ENCODE peak calls at places on chromosome X, in four cellular contexts. One of them, this sample, is unnamed.

GRCh38 chrX:117093319-117093718 is 630.5 kb upstream of the CT83 start:
- DNase-seq in sigmoid colon: no peak
- DNase-seq in uterus: no peak
- DNase-seq in breast epithelium: no peak
- DNase-seq in this sample: no peak

GRCh38 chrX:14497184-14497666 is 32.1 kb upstream of the GLRA2 start:
- DNase-seq in uterus: no peak
- DNase-seq in sigmoid colon: no peak
- DNase-seq in breast epithelium: no peak
- DNase-seq in this sample: no peak

GRCh38 chrX:24979081-24979480 is 36.7 kb downstream of the ARX start:
- DNase-seq in uterus: no peak
- DNase-seq in breast epithelium: no peak
- DNase-seq in sigmoid colon: no peak
- DNase-seq in this sample: no peak

GRCh38 chrX:26254436-26254835 is 38.5 kb downstream of the MAGEB5 start:
- DNase-seq in breast epithelium: no peak
- DNase-seq in uterus: no peak
- DNase-seq in sigmoid colon: no peak
- DNase-seq in this sample: no peak

GRCh38 chrX:38870386-38870895 is 69.2 kb downstream of the MID1IP1 start:
- DNase-seq in sigmoid colon: no peak
- DNase-seq in uterus: no peak
- DNase-seq in breast epithelium: no peak
- DNase-seq in this sample: no peak

GRCh38 chrX:1784773-1785172 is 169.9 kb downstream of the ASMT start:
- DNase-seq in breast epithelium: no peak
- DNase-seq in uterus: no peak
- DNase-seq in sigmoid colon: no peak
- DNase-seq in this sample: no peak

GRCh38 chrX:132044953-132045352 is 21.9 kb downstream of the STK26 start:
- DNase-seq in breast epithelium: no peak
- DNase-seq in uterus: no peak
- DNase-seq in sigmoid colon: no peak
- DNase-seq in this sample: no peak

GRCh38 chrX:39848900-39849299 is 248.9 kb downstream of the BCOR start:
- DNase-seq in uterus: no peak
- DNase-seq in sigmoid colon: no peak
- DNase-seq in breast epithelium: no peak
- DNase-seq in this sample: no peak

GRCh38 chrX:16754019-16754418 is 32.2 kb upstream of the TXLNG start:
- DNase-seq in uterus: no peak
- DNase-seq in breast epithelium: no peak
- DNase-seq in sigmoid colon: no peak
- DNase-seq in this sample: no peak

GRCh38 chrX:76453737-76454406 is 26.4 kb downstream of the MAGEE1 start:
- DNase-seq in uterus: no peak
- DNase-seq in breast epithelium: no peak
- DNase-seq in sigmoid colon: no peak
- DNase-seq in this sample: no peak

GRCh38 chrX:104343408-104344129 is 88.8 kb upstream of the ESX1 start:
- DNase-seq in sigmoid colon: no peak
- DNase-seq in uterus: peak
- DNase-seq in breast epithelium: no peak
- DNase-seq in this sample: peak

GRCh38 chrX:39957816-39958561 is 139.8 kb downstream of the BCOR start:
- DNase-seq in sigmoid colon: no peak
- DNase-seq in uterus: no peak
- DNase-seq in breast epithelium: no peak
- DNase-seq in this sample: no peak

GRCh38 chrX:24149346-24150050 is at the start of gene ZFX:
- DNase-seq in sigmoid colon: peak
- DNase-seq in uterus: peak
- DNase-seq in breast epithelium: peak
- DNase-seq in this sample: no peak

GRCh38 chrX:11665144-11666040 is at the start of gene ARHGAP6:
- DNase-seq in breast epithelium: no peak
- DNase-seq in sigmoid colon: peak
- DNase-seq in uterus: peak
- DNase-seq in this sample: no peak

GRCh38 chrX:41603591-41603990 is 85.2 kb upstream of the GPR34 start:
- DNase-seq in sigmoid colon: no peak
- DNase-seq in breast epithelium: no peak
- DNase-seq in uterus: no peak
- DNase-seq in this sample: no peak

GRCh38 chrX:2463973-2464676 is 36.7 kb downstream of the DHRSX start:
- DNase-seq in breast epithelium: no peak
- DNase-seq in sigmoid colon: no peak
- DNase-seq in uterus: no peak
- DNase-seq in this sample: no peak

GRCh38 chrX:136076942-136077341 is 70.4 kb upstream of the FHL1 start:
- DNase-seq in sigmoid colon: no peak
- DNase-seq in uterus: no peak
- DNase-seq in breast epithelium: no peak
- DNase-seq in this sample: no peak

GRCh38 chrX:97539970-97540519 is 656.3 kb downstream of the RPA4 start:
- DNase-seq in sigmoid colon: no peak
- DNase-seq in uterus: no peak
- DNase-seq in breast epithelium: no peak
- DNase-seq in this sample: no peak

GRCh38 chrX:134743121-134743520 is 84.8 kb upstream of the PLAC1 start:
- DNase-seq in sigmoid colon: no peak
- DNase-seq in breast epithelium: no peak
- DNase-seq in uterus: no peak
- DNase-seq in this sample: no peak

GRCh38 chrX:143873343-143873742 is 10.5 kb upstream of the UBE2NL start:
- DNase-seq in sigmoid colon: no peak
- DNase-seq in uterus: no peak
- DNase-seq in breast epithelium: no peak
- DNase-seq in this sample: peak

GRCh38 chrX:123873956-123874355 is 14.1 kb downstream of the XIAP start:
- DNase-seq in sigmoid colon: no peak
- DNase-seq in breast epithelium: no peak
- DNase-seq in uterus: no peak
- DNase-seq in this sample: no peak

GRCh38 chrX:151680805-151681204 is 14.5 kb upstream of the PRRG3 start:
- DNase-seq in sigmoid colon: no peak
- DNase-seq in uterus: no peak
- DNase-seq in breast epithelium: peak
- DNase-seq in this sample: peak

GRCh38 chrX:114065612-114066178 is 518.2 kb upstream of the HTR2C start:
- DNase-seq in uterus: no peak
- DNase-seq in sigmoid colon: no peak
- DNase-seq in breast epithelium: no peak
- DNase-seq in this sample: no peak

GRCh38 chrX:133926809-133927208 is 58.6 kb downstream of the GPC3 start:
- DNase-seq in sigmoid colon: no peak
- DNase-seq in breast epithelium: no peak
- DNase-seq in uterus: no peak
- DNase-seq in this sample: no peak

GRCh38 chrX:109475174-109475891 is 6.6 kb downstream of the GUCY2F start:
- DNase-seq in breast epithelium: peak
- DNase-seq in uterus: peak
- DNase-seq in sigmoid colon: no peak
- DNase-seq in this sample: peak

GRCh38 chrX:6021316-6022091 is 207.2 kb downstream of the NLGN4X start:
- DNase-seq in breast epithelium: no peak
- DNase-seq in uterus: no peak
- DNase-seq in sigmoid colon: no peak
- DNase-seq in this sample: no peak

GRCh38 chrX:47247999-47248320 is 15.2 kb downstream of the USP11 start:
- DNase-seq in sigmoid colon: peak
- DNase-seq in breast epithelium: no peak
- DNase-seq in uterus: no peak
- DNase-seq in this sample: no peak

GRCh38 chrX:39983715-39984114 is 114.0 kb downstream of the BCOR start:
- DNase-seq in uterus: no peak
- DNase-seq in breast epithelium: no peak
- DNase-seq in sigmoid colon: no peak
- DNase-seq in this sample: no peak

GRCh38 chrX:17409566-17410290 is 34.7 kb downstream of the NHS start:
- DNase-seq in uterus: no peak
- DNase-seq in sigmoid colon: no peak
- DNase-seq in breast epithelium: no peak
- DNase-seq in this sample: no peak

GRCh38 chrX:1466232-1466661 is 13.5 kb upstream of the ASMTL start:
- DNase-seq in uterus: no peak
- DNase-seq in sigmoid colon: peak
- DNase-seq in breast epithelium: no peak
- DNase-seq in this sample: no peak

GRCh38 chrX:9746148-9746880 is 19.3 kb downstream of the GPR143 start:
- DNase-seq in sigmoid colon: no peak
- DNase-seq in breast epithelium: no peak
- DNase-seq in uterus: no peak
- DNase-seq in this sample: no peak

GRCh38 chrX:108582151-108582550 is 142.5 kb downstream of the COL4A5 start:
- DNase-seq in breast epithelium: no peak
- DNase-seq in uterus: no peak
- DNase-seq in sigmoid colon: no peak
- DNase-seq in this sample: no peak

GRCh38 chrX:151488677-151489076 is 74.8 kb upstream of the PASD1 start:
- DNase-seq in breast epithelium: no peak
- DNase-seq in uterus: no peak
- DNase-seq in sigmoid colon: no peak
- DNase-seq in this sample: peak

GRCh38 chrX:154368630-154369452 is 5.6 kb downstream of the FLNA start:
- DNase-seq in sigmoid colon: peak
- DNase-seq in uterus: peak
- DNase-seq in breast epithelium: no peak
- DNase-seq in this sample: peak
- TF ChIP-seq POLR2A in sigmoid colon: no peak
- TF ChIP-seq POLR2A in uterus: peak
- TF ChIP-seq POLR2A in breast epithelium: no peak
- TF ChIP-seq POLR2A in this sample: peak

GRCh38 chrX:119853449-119853848 is 686 bp upstream of the UPF3B start:
- DNase-seq in breast epithelium: no peak
- DNase-seq in sigmoid colon: no peak
- DNase-seq in uterus: no peak
- DNase-seq in this sample: no peak

GRCh38 chrX:119852410-119853353 is at the start of gene UPF3B:
- DNase-seq in uterus: peak
- DNase-seq in breast epithelium: peak
- DNase-seq in sigmoid colon: peak
- DNase-seq in this sample: peak
- TF ChIP-seq POLR2A in uterus: peak
- TF ChIP-seq POLR2A in breast epithelium: peak
- TF ChIP-seq POLR2A in sigmoid colon: peak
- TF ChIP-seq POLR2A in this sample: peak

GRCh38 chrX:49041683-49042529 is 1.3 kb downstream of the TFE3 start:
- DNase-seq in breast epithelium: no peak
- DNase-seq in sigmoid colon: no peak
- DNase-seq in uterus: no peak
- DNase-seq in this sample: no peak
- TF ChIP-seq POLR2A in breast epithelium: no peak
- TF ChIP-seq POLR2A in sigmoid colon: no peak
- TF ChIP-seq POLR2A in uterus: no peak
- TF ChIP-seq POLR2A in this sample: no peak

GRCh38 chrX:53714580-53715335 is 28.2 kb upstream of the HUWE1 start:
- DNase-seq in sigmoid colon: no peak
- DNase-seq in uterus: no peak
- DNase-seq in breast epithelium: peak
- DNase-seq in this sample: no peak
- TF ChIP-seq POLR2A in sigmoid colon: no peak
- TF ChIP-seq POLR2A in uterus: no peak
- TF ChIP-seq POLR2A in breast epithelium: no peak
- TF ChIP-seq POLR2A in this sample: no peak

DNA sequence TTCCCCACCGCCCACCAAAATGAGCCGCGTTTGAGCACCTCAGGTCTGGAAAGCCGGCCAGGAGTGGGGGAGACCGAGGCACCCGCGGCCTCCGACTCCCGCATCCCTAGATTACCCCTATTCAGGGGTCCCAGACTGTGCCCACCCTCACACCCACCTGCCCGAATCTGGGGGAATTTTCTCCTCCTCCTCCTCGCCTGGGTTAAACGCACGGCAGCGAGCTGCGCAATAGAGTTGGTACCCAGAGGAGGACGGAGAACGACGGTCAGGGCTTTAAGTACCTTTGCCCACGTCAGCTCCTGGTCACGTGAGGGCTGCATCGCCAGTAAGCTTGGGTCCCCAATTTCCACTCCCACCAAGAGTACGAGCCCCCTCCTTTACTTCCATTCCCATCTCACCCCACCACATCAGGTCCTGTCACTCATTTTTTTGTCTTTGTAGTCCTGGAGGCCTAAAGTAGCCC is at the start of gene ARMCX2:
- DNase-seq in uterus: peak
- DNase-seq in sigmoid colon: peak
- DNase-seq in breast epithelium: no peak
- DNase-seq in this sample: peak
- TF ChIP-seq POLR2A in uterus: peak
- TF ChIP-seq POLR2A in sigmoid colon: peak
- TF ChIP-seq POLR2A in breast epithelium: peak
- TF ChIP-seq POLR2A in this sample: peak

GRCh38 chrX:153599192-153600031 is 473 bp upstream of the CCNQ start:
- DNase-seq in uterus: peak
- DNase-seq in sigmoid colon: peak
- DNase-seq in breast epithelium: peak
- DNase-seq in this sample: peak

GRCh38 chrX:153597351-153597750 is 1.6 kb downstream of the CCNQ start:
- DNase-seq in breast epithelium: no peak
- DNase-seq in uterus: no peak
- DNase-seq in sigmoid colon: no peak
- DNase-seq in this sample: no peak

GRCh38 chrX:153600032-153600373 is 1.1 kb upstream of the CCNQ start:
- DNase-seq in uterus: no peak
- DNase-seq in breast epithelium: no peak
- DNase-seq in sigmoid colon: no peak
- DNase-seq in this sample: peak

GRCh38 chrX:153600921-153601320 is 2.0 kb upstream of the CCNQ start:
- DNase-seq in breast epithelium: no peak
- DNase-seq in sigmoid colon: no peak
- DNase-seq in uterus: no peak
- DNase-seq in this sample: no peak

GRCh38 chrX:153598541-153599191 is at the start of gene CCNQ:
- DNase-seq in uterus: no peak
- DNase-seq in breast epithelium: no peak
- DNase-seq in sigmoid colon: no peak
- DNase-seq in this sample: no peak
- TF ChIP-seq POLR2A in uterus: peak
- TF ChIP-seq POLR2A in breast epithelium: no peak
- TF ChIP-seq POLR2A in sigmoid colon: no peak
- TF ChIP-seq POLR2A in this sample: peak